ENCODE peak calls at places on chromosomes 2 and 18, in six cellular contexts. One of them, this sample, is unnamed.

GRCh38 chr2:126655066-126655465 is 892 bp upstream of the GYPC start:
- DNase-seq in sigmoid colon: no peak
- DNase-seq in RWPE1: no peak
- DNase-seq in AG04449: no peak
- DNase-seq in iris pigment epithelial cell: no peak
- DNase-seq in AG10803: no peak
- DNase-seq in this sample: no peak

GRCh38 chr2:236677368-236677767 is 107.7 kb downstream of the ACKR3 start:
- DNase-seq in AG04449: no peak
- DNase-seq in sigmoid colon: no peak
- DNase-seq in RWPE1: no peak
- DNase-seq in AG10803: no peak
- DNase-seq in iris pigment epithelial cell: no peak
- DNase-seq in this sample: no peak

GRCh38 chr2:42492691-42493467 is 903 bp downstream of the KCNG3 start:
- DNase-seq in AG04449: no peak
- DNase-seq in sigmoid colon: no peak
- DNase-seq in iris pigment epithelial cell: peak
- DNase-seq in RWPE1: no peak
- DNase-seq in AG10803: no peak
- DNase-seq in this sample: no peak

GRCh38 chr18:3207565-3207964 is 12.2 kb downstream of the MYOM1 start:
- DNase-seq in AG04449: no peak
- DNase-seq in iris pigment epithelial cell: peak
- DNase-seq in AG10803: no peak
- DNase-seq in RWPE1: peak
- DNase-seq in sigmoid colon: no peak
- DNase-seq in this sample: no peak

GRCh38 chr2:16907645-16908282 is 242.1 kb upstream of the CYRIA start:
- DNase-seq in RWPE1: no peak
- DNase-seq in AG10803: no peak
- DNase-seq in sigmoid colon: no peak
- DNase-seq in iris pigment epithelial cell: no peak
- DNase-seq in AG04449: no peak
- DNase-seq in this sample: no peak

GRCh38 chr2:85212846-85213245 is 79.7 kb downstream of the TCF7L1 start:
- DNase-seq in iris pigment epithelial cell: no peak
- DNase-seq in sigmoid colon: no peak
- DNase-seq in RWPE1: no peak
- DNase-seq in AG04449: no peak
- DNase-seq in AG10803: no peak
- DNase-seq in this sample: no peak

GRCh38 chr2:10158681-10159080 is 36.1 kb downstream of the RRM2 start:
- DNase-seq in AG04449: no peak
- DNase-seq in AG10803: no peak
- DNase-seq in iris pigment epithelial cell: no peak
- DNase-seq in RWPE1: no peak
- DNase-seq in sigmoid colon: no peak
- DNase-seq in this sample: no peak

GRCh38 chr2:201904529-201905420 is 98.4 kb downstream of the CDK15 start:
- DNase-seq in sigmoid colon: no peak
- DNase-seq in iris pigment epithelial cell: peak
- DNase-seq in RWPE1: no peak
- DNase-seq in AG04449: no peak
- DNase-seq in AG10803: peak
- DNase-seq in this sample: no peak

GRCh38 chr18:35028556-35028955 is 12.7 kb upstream of the MAPRE2 start:
- DNase-seq in AG10803: peak
- DNase-seq in AG04449: no peak
- DNase-seq in RWPE1: no peak
- DNase-seq in sigmoid colon: no peak
- DNase-seq in iris pigment epithelial cell: no peak
- DNase-seq in this sample: no peak

GRCh38 chr2:189569295-189569925 is 11.2 kb downstream of the SLC40A1 start:
- DNase-seq in iris pigment epithelial cell: peak
- DNase-seq in sigmoid colon: no peak
- DNase-seq in AG04449: no peak
- DNase-seq in AG10803: peak
- DNase-seq in RWPE1: no peak
- DNase-seq in this sample: no peak

GRCh38 chr2:149716687-149717086 is 129.1 kb upstream of the MMADHC start:
- DNase-seq in AG10803: no peak
- DNase-seq in RWPE1: no peak
- DNase-seq in AG04449: no peak
- DNase-seq in sigmoid colon: no peak
- DNase-seq in iris pigment epithelial cell: peak
- DNase-seq in this sample: no peak

GRCh38 chr2:3480352-3481010 is 38.9 kb downstream of the ADI1 start:
- DNase-seq in iris pigment epithelial cell: no peak
- DNase-seq in sigmoid colon: no peak
- DNase-seq in RWPE1: no peak
- DNase-seq in AG10803: no peak
- DNase-seq in AG04449: no peak
- DNase-seq in this sample: no peak

GRCh38 chr2:170742000-170742399 is 26.9 kb downstream of the SP5 start:
- DNase-seq in iris pigment epithelial cell: no peak
- DNase-seq in sigmoid colon: no peak
- DNase-seq in AG10803: no peak
- DNase-seq in RWPE1: no peak
- DNase-seq in AG04449: no peak
- DNase-seq in this sample: no peak